ENCODE peak calls at places on chromosomes 11 and 22, in four cellular contexts. Q, C, R and T are unnamed samples.

GRCh38 chr11:133928628-133929059 is 28.1 kb downstream of the IGSF9B start:
- DNase-seq in Q (peak), C (no peak), R (no peak), T (no peak)

GRCh38 chr11:69243496-69244200 is 50.3 kb upstream of the MYEOV start:
- DNase-seq in Q (no peak), C (no peak), R (no peak), T (no peak)

GRCh38 chr11:8672346-8672745 is 10.1 kb downstream of the TRIM66 start:
- DNase-seq in Q (no peak), C (no peak), R (no peak), T (no peak)

GRCh38 chr11:108693852-108694251 is 29.0 kb downstream of the DDX10 start:
- DNase-seq in Q (no peak), C (peak), R (no peak), T (no peak)

GRCh38 chr11:35709386-35709785 is 46.8 kb downstream of the TRIM44 start:
- DNase-seq in Q (no peak), C (no peak), R (no peak), T (no peak)

GRCh38 chr11:4455439-4455838 is 6.3 kb downstream of the OR52K2 start:
- DNase-seq in Q (no peak), C (no peak), R (no peak), T (no peak)

GRCh38 chr11:29685361-29685760 is 331.5 kb downstream of the KCNA4 start:
- DNase-seq in Q (no peak), C (no peak), R (no peak), T (no peak)

GRCh38 chr22:40418366-40419201 is 48.2 kb downstream of the SGSM3 start:
- DNase-seq in Q (no peak), C (no peak), R (no peak), T (no peak)

GRCh38 chr11:2766166-2766565 is 66.4 kb upstream of the KCNQ1OT1 start:
- DNase-seq in Q (no peak), C (no peak), R (no peak), T (no peak)

GRCh38 chr11:70861534-70861933 is 390.8 kb downstream of the SHANK2 start:
- DNase-seq in Q (no peak), C (no peak), R (no peak), T (no peak)

GRCh38 chr11:55970935-55971334 is 1.2 kb upstream of the OR10AG1 start:
- DNase-seq in Q (no peak), C (no peak), R (no peak), T (no peak)

GRCh38 chr11:75706260-75706729 is 11.3 kb upstream of the MOGAT2 start:
- DNase-seq in Q (peak), C (peak), R (no peak), T (peak)

DNA sequence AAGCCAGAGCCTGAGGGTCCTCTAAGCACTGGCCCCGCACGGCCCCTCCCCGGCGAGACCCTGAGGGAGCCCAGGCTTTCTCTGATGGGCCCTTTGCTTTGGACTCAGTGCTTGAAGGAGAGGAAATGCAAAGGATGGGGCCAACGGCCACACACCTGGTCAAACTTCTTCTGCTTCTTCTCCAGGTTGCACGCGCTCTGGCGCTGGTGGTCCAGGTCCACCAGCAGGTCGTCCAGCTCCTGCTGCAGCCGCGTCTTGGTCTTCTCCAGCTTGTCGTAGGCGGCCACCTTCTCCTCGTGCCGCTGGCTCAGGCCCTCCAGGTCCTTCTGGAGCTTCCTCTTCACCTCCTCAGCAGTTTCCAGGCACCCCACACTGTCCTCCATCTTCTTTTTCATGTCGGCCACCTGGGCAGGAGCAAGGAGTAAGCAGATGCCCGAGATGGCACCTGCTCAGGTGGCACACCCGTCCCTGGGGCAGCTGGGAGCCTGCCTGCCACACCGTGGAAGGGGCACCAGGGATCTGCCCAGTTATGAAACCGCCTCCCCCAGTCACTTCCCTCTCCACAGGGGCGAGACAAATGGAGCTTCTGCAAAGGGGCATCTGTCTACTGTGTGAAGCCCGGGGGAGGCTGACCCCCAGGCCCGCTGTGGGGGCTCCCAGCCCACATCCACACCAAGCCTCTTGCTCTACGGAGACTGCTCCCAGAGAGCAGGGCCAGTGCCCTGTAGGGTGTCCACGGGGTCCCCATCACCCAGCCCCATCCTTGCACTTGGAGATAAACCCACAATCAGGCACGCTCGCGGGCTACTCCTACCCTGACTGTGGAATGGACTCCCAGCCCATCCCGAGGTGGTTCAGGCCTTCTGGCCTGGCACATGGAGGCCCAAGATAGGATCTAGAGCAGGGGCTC is 39.2 kb downstream of the APOL1 start:
- DNase-seq in Q (no peak), C (no peak), R (no peak), T (no peak)
- TF ChIP-seq ZBTB33 in Q (no peak), C (no peak), R (no peak), T (no peak)

DNA sequence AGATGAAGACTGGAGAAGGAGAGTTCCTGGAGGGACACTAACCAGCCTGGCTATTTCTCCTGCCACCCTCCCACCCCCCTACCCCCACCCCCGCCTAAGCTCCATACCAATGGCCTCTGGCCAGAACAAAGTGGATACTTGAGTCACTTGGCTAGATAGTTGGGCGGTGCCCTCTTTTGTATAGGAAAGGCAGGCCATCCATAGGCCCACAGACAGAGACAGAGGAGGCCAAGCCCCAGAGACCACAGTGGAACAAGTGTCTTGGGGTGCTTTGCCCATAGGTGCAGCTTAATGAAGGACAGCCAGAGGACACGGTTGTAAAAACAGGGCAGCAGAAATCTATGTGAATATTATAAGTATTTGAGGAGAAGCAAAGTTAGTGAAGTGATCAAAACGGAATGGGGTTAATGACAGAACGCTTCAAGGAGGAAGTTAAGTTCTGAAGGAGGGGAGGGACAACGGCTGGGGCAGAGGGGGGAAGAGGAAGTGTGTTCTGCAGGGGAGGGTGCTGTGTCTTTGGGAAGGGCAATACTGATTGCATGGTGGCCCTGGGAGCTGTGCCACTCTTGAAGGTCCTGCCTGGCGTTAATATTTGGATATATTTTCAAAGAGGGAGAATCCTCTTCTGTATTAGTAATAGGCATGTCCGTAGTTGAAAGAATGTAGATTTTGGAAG is 32.7 kb downstream of the FLI1 start:
- DNase-seq in Q (no peak), C (no peak), R (no peak), T (no peak)
- TF ChIP-seq SIN3A in Q (no peak), C (no peak), R (no peak), T (no peak)

DNA sequence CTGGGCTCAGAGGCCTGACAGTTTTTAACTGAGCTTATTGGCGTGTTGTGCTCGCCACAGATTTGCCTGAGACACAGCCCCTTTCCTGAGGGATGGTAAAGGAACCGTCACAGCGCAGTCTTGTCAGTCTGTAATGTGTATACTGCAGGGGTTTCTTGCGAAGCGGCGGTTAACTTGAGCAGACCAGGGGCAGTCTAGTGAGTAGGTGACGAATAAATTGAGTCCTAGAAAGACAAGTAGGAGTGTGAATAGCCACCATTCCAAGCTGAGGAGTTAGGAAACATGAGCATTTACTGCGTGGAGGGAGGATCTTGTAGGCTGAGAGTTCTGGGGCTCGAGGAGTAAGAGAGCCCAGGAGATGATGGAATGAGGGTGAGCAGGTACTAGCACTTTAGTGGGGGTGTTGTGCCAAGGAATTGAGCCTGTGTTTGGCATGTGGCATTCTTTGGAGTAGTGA is 1.4 kb downstream of the MED15 start:
- DNase-seq in Q (no peak), C (peak), R (no peak), T (no peak)
- H2AFZ ChIP-seq in Q (no peak), C (no peak), R (no peak), T (no peak)

GRCh38 chr11:66834943-66835342 is 8.3 kb upstream of the RCE1 start:
- DNase-seq in Q (no peak), C (peak), R (no peak), T (no peak)
- TF ChIP-seq ZBTB33 in Q (no peak), C (no peak), R (no peak), T (no peak)

DNA sequence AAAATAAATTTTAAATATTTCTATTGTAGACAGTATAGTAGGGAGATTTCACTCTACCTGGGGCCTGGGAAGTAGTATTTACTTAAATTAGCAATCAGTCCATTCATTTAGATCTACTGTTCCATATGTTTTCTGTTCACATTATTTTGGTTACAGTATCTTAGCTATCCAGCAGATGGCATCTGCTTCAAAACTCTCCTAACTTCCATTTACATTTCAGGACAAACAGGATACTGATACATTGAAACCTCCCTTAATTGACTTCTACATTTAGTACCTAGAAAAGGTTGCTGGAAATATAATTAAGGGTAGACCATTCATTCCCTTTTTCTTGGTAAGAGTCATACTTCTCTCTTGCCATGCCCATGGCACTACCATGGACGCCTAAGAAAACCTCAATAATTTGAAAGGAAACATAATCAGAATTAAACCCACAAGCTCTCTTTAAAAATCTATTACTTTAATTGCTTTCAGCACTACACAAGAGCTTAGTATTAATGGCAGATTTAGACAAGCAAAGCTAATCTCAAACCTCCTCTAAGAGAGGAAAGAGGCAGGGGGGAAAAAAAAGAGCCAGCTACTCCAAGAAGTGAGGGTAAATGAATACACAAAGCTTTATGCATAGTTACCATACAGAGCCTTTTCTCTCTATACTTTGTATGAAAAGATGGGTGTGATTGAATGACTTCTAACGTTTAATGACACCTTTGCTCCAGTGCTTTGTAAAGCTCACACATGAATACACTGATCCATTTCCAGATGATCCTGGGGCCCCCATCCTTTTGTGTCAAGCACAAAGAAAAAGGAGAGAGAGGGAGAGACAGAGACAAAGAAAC is 131.2 kb upstream of the MTMR2 start:
- DNase-seq in Q (peak), C (peak), R (no peak), T (peak)
- TF ChIP-seq SIN3A in Q (no peak), C (no peak), R (no peak), T (no peak)

GRCh38 chr22:24010018-24010391 is 1.1 kb upstream of the CABIN1 start:
- DNase-seq in Q (no peak), C (no peak), R (no peak), T (no peak)
- H2AFZ ChIP-seq in Q (peak), C (peak), R (no peak), T (no peak)

GRCh38 chr11:74134661-74135515 is 35.9 kb downstream of the C2CD3 start:
- DNase-seq in Q (no peak), C (peak), R (no peak), T (peak)

GRCh38 chr11:74139151-74139918 is 31.5 kb downstream of the C2CD3 start:
- DNase-seq in Q (peak), C (no peak), R (no peak), T (no peak)

GRCh38 chr11:74135516-74135840 is 35.3 kb downstream of the C2CD3 start:
- DNase-seq in Q (no peak), C (no peak), R (no peak), T (no peak)

GRCh38 chr11:74138572-74138971 is 32.2 kb downstream of the C2CD3 start:
- DNase-seq in Q (no peak), C (peak), R (no peak), T (peak)

DNA sequence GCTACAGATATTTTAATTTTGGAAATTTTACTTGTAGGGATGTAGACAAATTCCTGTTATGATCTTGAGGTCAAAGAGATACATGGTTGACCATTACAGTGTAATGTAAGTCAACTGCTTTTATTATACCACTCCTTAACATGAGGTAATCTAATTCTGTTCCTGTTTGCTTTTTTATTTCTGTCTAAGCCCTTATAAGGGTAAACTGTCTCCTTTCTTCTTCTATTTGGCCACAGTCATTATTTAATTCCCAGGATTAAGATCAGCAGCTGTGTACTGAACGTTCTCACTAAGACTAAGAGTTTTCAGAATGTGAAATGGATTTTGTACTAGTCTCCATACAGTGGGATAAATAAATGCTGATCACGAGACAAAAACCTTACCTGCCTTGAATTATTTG is 32.8 kb downstream of the C2CD3 start:
- DNase-seq in Q (no peak), C (no peak), R (no peak), T (no peak)
- TF ChIP-seq ZBTB33 in Q (no peak), C (no peak), R (no peak), T (no peak)

GRCh38 chr22:48782817-48783511 is 1044.7 kb downstream of the BRD1 start:
- DNase-seq in Q (peak), C (peak), R (no peak), T (peak)
- TF ChIP-seq SIN3A in Q (no peak), C (no peak), R (no peak), T (no peak)

GRCh38 chr22:17235149-17235655 is 16.0 kb upstream of the ADA2 start:
- DNase-seq in Q (no peak), C (no peak), R (no peak), T (no peak)

GRCh38 chr22:17239156-17239701 is 20.0 kb upstream of the ADA2 start:
- DNase-seq in Q (no peak), C (no peak), R (no peak), T (no peak)

GRCh38 chr22:17235861-17236260 is 16.6 kb upstream of the ADA2 start:
- DNase-seq in Q (no peak), C (no peak), R (no peak), T (no peak)

GRCh38 chr22:17234144-17234623 is 14.9 kb upstream of the ADA2 start:
- DNase-seq in Q (no peak), C (no peak), R (no peak), T (peak)

GRCh38 chr22:17237031-17237668 is 17.9 kb upstream of the ADA2 start:
- DNase-seq in Q (no peak), C (no peak), R (peak), T (no peak)
- H2AFZ ChIP-seq in Q (no peak), C (no peak), R (peak), T (no peak)